ENCODE peak calls at places on chromosome 13, in ten cellular contexts. E, W, T, Z, F, R, Q, G, B and M are unnamed samples.

GRCh38 chr13:50670847-50671542 is 172.5 kb downstream of the DLEU7 start:
- DNase-seq in F (no peak), T (no peak), Z (no peak), B (no peak), W (no peak), Q (no peak), R (no peak), E (no peak), G (no peak), M (peak)

GRCh38 chr13:35765941-35766340 is 289.5 kb upstream of the MAB21L1 start:
- DNase-seq in R (no peak), W (no peak), T (no peak), B (no peak), E (no peak), Q (no peak), F (no peak), G (no peak), Z (no peak), M (no peak)

GRCh38 chr13:49225358-49226042 is 5.4 kb downstream of the MLNR start:
- DNase-seq in G (peak), R (no peak), T (no peak), Z (no peak), Q (peak), E (no peak), W (no peak), F (no peak), B (no peak), M (no peak)

GRCh38 chr13:101747039-101747438 is 294.6 kb downstream of the ITGBL1 start:
- DNase-seq in Z (no peak), Q (no peak), F (no peak), E (no peak), G (no peak), T (no peak), W (no peak), R (no peak), B (no peak), M (no peak)

GRCh38 chr13:87684850-87685735 is 13.9 kb downstream of the SLITRK5 start:
- DNase-seq in G (no peak), W (no peak), F (no peak), T (no peak), Z (no peak), E (no peak), R (no peak), Q (peak), B (no peak), M (no peak)

GRCh38 chr13:60379837-60380236 is 17.2 kb upstream of the TDRD3 start:
- DNase-seq in F (no peak), B (no peak), T (no peak), Q (no peak), E (no peak), R (no peak), Z (no peak), W (peak), G (no peak), M (no peak)

GRCh38 chr13:66469745-66470144 is 760.4 kb downstream of the PCDH9 start:
- DNase-seq in G (no peak), W (no peak), E (no peak), R (no peak), F (no peak), B (no peak), Z (no peak), Q (no peak), T (no peak), M (no peak)

GRCh38 chr13:49828452-49828851 is 36.0 kb upstream of the KPNA3 start:
- DNase-seq in B (no peak), E (no peak), R (no peak), W (no peak), Q (no peak), T (no peak), F (no peak), Z (no peak), G (no peak), M (no peak)

GRCh38 chr13:104816716-104817115 is 1718.7 kb downstream of the EFNB2 start:
- DNase-seq in R (no peak), G (no peak), T (no peak), Q (peak), W (no peak), Z (no peak), B (no peak), E (no peak), F (no peak), M (no peak)

GRCh38 chr13:73952683-73953082 is 181.5 kb downstream of the KLF12 start:
- DNase-seq in W (no peak), E (no peak), Q (no peak), B (no peak), R (no peak), G (no peak), F (no peak), Z (no peak), T (no peak), M (no peak)

GRCh38 chr13:40385858-40386180 is 280.6 kb downstream of the FOXO1 start:
- DNase-seq in B (no peak), Z (no peak), E (no peak), Q (no peak), T (no peak), W (no peak), G (no peak), F (no peak), R (no peak), M (no peak)

GRCh38 chr13:40672310-40673060 is 6.0 kb upstream of the FOXO1 start:
- DNase-seq in F (no peak), Z (no peak), G (peak), E (no peak), T (no peak), Q (peak), R (no peak), B (no peak), W (no peak), M (peak)

GRCh38 chr13:82833928-82834327 is 1048.3 kb downstream of the SLITRK1 start:
- DNase-seq in F (no peak), Z (no peak), T (no peak), B (no peak), E (no peak), W (no peak), G (no peak), R (no peak), Q (peak), M (peak)

GRCh38 chr13:24141333-24141910 is 19.1 kb upstream of the SPATA13 start:
- DNase-seq in Z (no peak), E (no peak), R (no peak), Q (no peak), B (no peak), F (no peak), W (no peak), G (no peak), T (no peak), M (peak)

GRCh38 chr13:44365008-44365407 is 8.6 kb upstream of the SERP2 start:
- DNase-seq in W (no peak), B (no peak), Z (no peak), G (peak), Q (peak), T (no peak), E (no peak), F (no peak), R (no peak), M (peak)

GRCh38 chr13:37149380-37149779 is 43.9 kb upstream of the CSNK1A1L start:
- DNase-seq in G (no peak), Q (no peak), E (no peak), W (no peak), R (no peak), T (no peak), B (no peak), F (no peak), Z (peak), M (no peak)

GRCh38 chr13:100517135-100517534 is 71.5 kb downstream of the GGACT start:
- DNase-seq in T (no peak), E (no peak), F (no peak), W (no peak), B (no peak), Q (no peak), Z (no peak), G (no peak), R (no peak), M (no peak)

GRCh38 chr13:44373601-44374347 is at the start of gene SERP2:
- DNase-seq in R (no peak), G (no peak), E (peak), Z (peak), F (peak), B (no peak), T (no peak), W (peak), Q (peak), M (peak)

GRCh38 chr13:49183672-49184315 is 36.3 kb upstream of the MLNR start:
- DNase-seq in Q (peak), E (no peak), Z (no peak), F (no peak), G (no peak), R (no peak), B (no peak), W (no peak), T (no peak), M (no peak)

GRCh38 chr13:47457631-47458030 is 543.4 kb downstream of the SUCLA2 start:
- DNase-seq in F (no peak), Q (peak), R (no peak), G (peak), B (no peak), T (no peak), E (no peak), W (no peak), Z (no peak), M (peak)

GRCh38 chr13:74153316-74153715 is 19.1 kb upstream of the KLF12 start:
- DNase-seq in T (no peak), W (no peak), F (no peak), G (no peak), E (no peak), Z (no peak), Q (peak), R (no peak), B (no peak), M (no peak)

GRCh38 chr13:106034201-106034600 is 501.3 kb downstream of the EFNB2 start:
- DNase-seq in Z (no peak), B (no peak), R (no peak), T (no peak), F (no peak), E (no peak), W (no peak), G (peak), Q (peak), M (no peak)

GRCh38 chr13:37701972-37702371 is 103.4 kb upstream of the POSTN start:
- DNase-seq in G (peak), T (no peak), E (no peak), Q (peak), R (no peak), F (no peak), Z (no peak), W (no peak), B (no peak), M (peak)

GRCh38 chr13:32791545-32792172 is 205.4 kb downstream of the PDS5B start:
- DNase-seq in Q (no peak), T (peak), W (no peak), E (no peak), F (no peak), R (no peak), Z (no peak), B (no peak), G (peak), M (no peak)

GRCh38 chr13:59480398-59480797 is 683.3 kb downstream of the DIAPH3 start:
- DNase-seq in W (no peak), Z (no peak), Q (peak), E (no peak), B (no peak), T (no peak), G (no peak), R (no peak), F (no peak), M (no peak)

GRCh38 chr13:106276876-106277275 is 258.6 kb downstream of the EFNB2 start:
- DNase-seq in T (no peak), Q (no peak), W (no peak), E (no peak), R (no peak), B (no peak), G (no peak), Z (no peak), F (no peak), M (no peak)

GRCh38 chr13:42377640-42378382 is 105.9 kb downstream of the AKAP11 start:
- DNase-seq in B (no peak), R (no peak), Q (no peak), T (peak), Z (no peak), E (no peak), G (no peak), W (no peak), F (no peak), M (no peak)

GRCh38 chr13:42381165-42381425 is 109.1 kb downstream of the AKAP11 start:
- DNase-seq in Q (no peak), Z (no peak), F (no peak), T (no peak), G (no peak), B (no peak), W (no peak), R (no peak), E (no peak), M (no peak)

GRCh38 chr13:42380420-42381164 is 108.6 kb downstream of the AKAP11 start:
- DNase-seq in F (no peak), E (no peak), Q (no peak), G (no peak), W (no peak), T (peak), B (no peak), R (no peak), Z (no peak), M (no peak)

GRCh38 chr13:42379241-42379640 is 107.3 kb downstream of the AKAP11 start:
- DNase-seq in T (no peak), G (no peak), R (no peak), Q (no peak), Z (no peak), B (no peak), E (no peak), W (no peak), F (no peak), M (no peak)

GRCh38 chr13:42378383-42378780 is 106.4 kb downstream of the AKAP11 start:
- DNase-seq in Q (no peak), F (no peak), E (no peak), W (no peak), G (no peak), R (no peak), B (no peak), T (peak), Z (no peak), M (no peak)
- H3K4me3 ChIP-seq in Q (no peak), F (no peak), E (no peak), W (no peak), G (no peak), R (no peak), B (no peak), T (no peak), Z (no peak), M (no peak)

DNA sequence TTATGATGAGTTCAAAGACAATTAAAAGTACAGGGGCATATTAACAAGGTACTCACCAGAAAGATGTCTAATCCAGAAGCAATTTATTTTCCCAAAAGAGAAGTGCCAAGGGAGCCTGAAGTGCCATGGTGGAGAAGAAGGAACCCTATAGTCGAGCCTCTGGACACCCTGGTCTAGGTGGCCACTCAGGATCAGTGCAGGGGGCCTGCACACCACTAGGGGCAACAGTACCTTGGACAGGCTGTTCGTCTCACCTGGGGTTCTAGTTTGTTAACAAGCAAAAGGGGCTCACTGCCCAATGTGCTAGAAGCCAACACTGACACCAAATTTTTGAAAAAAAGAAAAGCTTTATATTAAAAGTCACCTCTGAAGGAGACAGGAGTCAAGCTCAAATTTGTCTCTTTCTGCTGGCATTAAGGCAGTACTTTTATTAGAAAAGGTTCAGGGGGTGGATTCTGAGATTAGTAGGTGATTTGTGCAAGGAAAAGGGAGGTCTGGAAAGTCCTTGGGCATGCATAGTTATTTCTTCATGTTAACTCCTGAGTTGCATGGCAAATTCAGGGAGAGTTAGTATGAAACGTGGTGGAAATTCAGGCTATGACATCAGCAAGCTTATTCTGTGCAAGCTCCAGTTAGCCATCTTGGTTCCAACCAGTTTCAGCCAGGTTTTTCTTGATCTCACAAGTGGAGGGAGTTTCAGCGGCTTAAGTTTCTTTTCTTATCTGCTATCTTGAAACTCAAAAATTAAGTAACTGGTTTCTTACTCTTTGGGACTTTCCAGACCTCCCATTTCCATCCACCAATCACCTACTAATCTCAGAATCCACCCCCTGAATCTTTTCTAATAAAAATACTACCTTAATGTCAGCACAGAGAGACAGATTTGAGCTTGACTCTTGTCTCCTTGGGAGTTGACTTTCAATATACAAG is 884 bp upstream of the CBY2 start:
- DNase-seq in R (no peak), B (no peak), W (no peak), Q (no peak), E (no peak), T (peak), G (no peak), Z (no peak), F (no peak), M (no peak)
- TF ChIP-seq CTCF in R (no peak), B (no peak), W (peak), Q (no peak), E (no peak), T (peak), G (no peak), Z (no peak), F (no peak), M (no peak)

GRCh38 chr13:113447596-113447995 is 5.7 kb downstream of the ADPRHL1 start:
- DNase-seq in W (no peak), R (no peak), G (no peak), F (no peak), Z (no peak), T (no peak), Q (no peak), E (no peak), B (no peak), M (no peak)
- H3K4me3 ChIP-seq in W (no peak), R (no peak), G (no peak), F (no peak), Z (no peak), T (no peak), Q (no peak), E (no peak), B (no peak), M (no peak)

GRCh38 chr13:85896516-85897450 is 97.6 kb upstream of the SLITRK6 start:
- DNase-seq in G (no peak), Z (no peak), F (no peak), B (no peak), W (peak), Q (no peak), T (no peak), E (no peak), R (no peak), M (no peak)
- TF ChIP-seq CTCF in G (no peak), Z (no peak), F (no peak), B (no peak), W (peak), Q (no peak), T (peak), E (no peak), R (no peak), M (no peak)

GRCh38 chr13:30377312-30377685 is 45.0 kb upstream of the UBE2L5 start:
- DNase-seq in Q (no peak), T (no peak), R (no peak), Z (no peak), E (no peak), F (no peak), B (no peak), W (no peak), G (no peak), M (no peak)

GRCh38 chr13:30375436-30375835 is 46.9 kb upstream of the UBE2L5 start:
- DNase-seq in Q (no peak), G (no peak), E (no peak), B (no peak), F (no peak), T (no peak), Z (no peak), W (no peak), R (no peak), M (no peak)

GRCh38 chr13:30381049-30381448 is 41.2 kb upstream of the UBE2L5 start:
- DNase-seq in Q (no peak), E (no peak), F (no peak), T (no peak), G (no peak), R (no peak), W (no peak), Z (no peak), B (no peak), M (no peak)

GRCh38 chr13:30373727-30374126 is 48.6 kb upstream of the UBE2L5 start:
- DNase-seq in G (no peak), F (no peak), Q (no peak), Z (no peak), R (no peak), B (peak), W (no peak), E (no peak), T (peak), M (no peak)

DNA sequence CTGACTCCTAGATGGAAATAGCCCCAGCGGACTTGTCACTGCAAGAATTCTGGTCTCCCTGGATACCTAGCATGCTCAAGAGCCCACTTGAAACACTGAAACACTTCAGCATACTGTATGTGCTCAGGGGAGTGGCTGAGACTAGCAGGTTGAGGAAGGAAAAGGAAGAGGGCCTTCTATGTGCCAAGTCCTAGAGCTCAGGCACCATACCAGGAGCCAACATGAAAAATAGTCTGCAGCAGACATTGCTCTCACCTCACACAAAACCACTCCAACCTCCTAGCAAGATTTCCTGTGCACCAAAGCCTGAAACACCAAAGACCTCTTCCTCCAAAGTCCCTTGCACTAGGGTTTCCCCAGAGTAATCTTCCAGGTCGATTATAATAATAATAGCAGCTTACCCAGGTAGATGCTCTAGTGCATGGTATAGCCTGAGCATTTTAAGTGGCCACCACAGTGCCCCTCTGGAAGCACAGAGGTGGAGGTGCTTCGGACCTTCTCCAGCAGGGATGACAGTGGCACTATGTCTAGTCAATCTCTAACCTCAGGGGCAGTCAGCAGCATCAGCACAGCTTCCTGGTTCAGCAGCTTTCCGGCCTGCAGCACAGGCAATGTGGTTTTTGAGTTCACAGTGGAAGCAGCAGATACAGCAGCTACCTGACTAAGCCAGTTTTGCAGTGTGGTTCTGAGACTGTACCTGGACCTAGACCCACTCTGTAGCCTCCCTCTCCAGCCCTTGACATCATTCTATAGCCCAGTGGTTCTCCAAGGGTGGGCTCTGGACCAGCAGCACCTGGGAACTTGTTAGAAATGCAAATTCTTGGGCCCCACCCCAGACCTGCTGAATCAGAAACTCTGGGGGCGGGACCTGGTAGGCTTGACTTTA is 45.6 kb upstream of the UBE2L5 start:
- DNase-seq in G (no peak), B (no peak), E (no peak), Q (no peak), F (no peak), T (peak), R (no peak), W (no peak), Z (peak), M (no peak)
- H3K4me3 ChIP-seq in G (no peak), B (no peak), E (no peak), Q (no peak), F (no peak), T (peak), R (no peak), W (no peak), Z (no peak), M (no peak)

DNA sequence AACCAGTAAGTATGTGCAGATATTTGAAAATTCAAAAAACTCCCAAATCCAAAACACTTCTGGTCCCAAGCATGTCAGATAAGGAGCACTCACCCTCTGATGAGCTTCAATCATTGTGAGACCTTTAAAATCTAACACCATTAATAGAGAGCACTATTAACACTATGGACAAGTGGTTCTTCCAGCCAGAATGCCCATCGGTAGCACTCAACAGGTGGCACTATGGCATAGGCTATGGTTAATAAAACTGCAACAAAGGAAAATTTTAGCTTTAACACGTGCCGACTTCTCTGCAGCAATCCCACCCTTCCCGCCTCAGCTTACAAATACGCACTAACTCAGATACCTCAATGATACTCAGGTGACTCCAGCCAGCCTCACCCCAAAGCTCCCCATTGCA is 62.3 kb downstream of the COL4A2 start:
- DNase-seq in E (no peak), G (no peak), T (no peak), Q (no peak), B (no peak), F (no peak), W (no peak), R (no peak), Z (no peak), M (no peak)
- TF ChIP-seq CTCF in E (no peak), G (no peak), T (no peak), Q (no peak), B (no peak), F (no peak), W (no peak), R (no peak), Z (no peak), M (no peak)